ENCODE peak calls at places on chromosomes 16 and 17, in four cellular contexts. J is fibroblast of mammary gland, M is SJSA1, D is NCI-H1105 treated with DMSO at 0.1 percent for 48 hours. X is an unnamed sample.

GRCh38 chr17:78374631-78375274 is 3.7 kb upstream of the PGS1 start:
- DNase-seq in M (peak), J (peak), D (no peak), X (peak)

GRCh38 chr17:39617446-39618251 is 9.1 kb upstream of the PPP1R1B start:
- DNase-seq in J (peak), M (peak), D (peak), X (no peak)

GRCh38 chr16:70695351-70696070 is 9.7 kb upstream of the MTSS2 start:
- DNase-seq in M (no peak), D (no peak), J (no peak), X (no peak)

GRCh38 chr17:8924595-8924994 is 40.9 kb downstream of the PIK3R5 start:
- DNase-seq in D (no peak), J (no peak), M (no peak), X (no peak)

GRCh38 chr17:50693041-50693682 is 14.6 kb downstream of the ANKRD40 start:
- DNase-seq in J (no peak), D (no peak), M (no peak), X (no peak)

GRCh38 chr17:68238488-68238887 is 9.4 kb upstream of the AMZ2 start:
- DNase-seq in D (no peak), J (no peak), M (no peak), X (no peak)

GRCh38 chr17:13230350-13230900 is 212.6 kb upstream of the ELAC2 start:
- DNase-seq in J (no peak), D (no peak), M (no peak), X (no peak)

GRCh38 chr17:50009282-50009681 is 14.3 kb upstream of the DLX3 start:
- DNase-seq in M (no peak), D (no peak), J (no peak), X (no peak)

GRCh38 chr17:9021158-9021984 is at the start of gene NTN1:
- DNase-seq in D (peak), J (peak), M (peak), X (peak)

GRCh38 chr17:75909051-75909811 is 4.5 kb upstream of the MRPL38 start:
- DNase-seq in M (no peak), J (no peak), D (peak), X (no peak)

GRCh38 chr17:15920758-15921239 is 24.1 kb upstream of the ADORA2B start:
- DNase-seq in M (peak), J (peak), D (no peak), X (no peak)

GRCh38 chr17:58316260-58316960 is 12.2 kb downstream of the TSPOAP1 start:
- DNase-seq in J (no peak), D (no peak), M (peak), X (peak)

GRCh38 chr16:19808061-19808621 is 76.5 kb downstream of the GPRC5B start:
- DNase-seq in J (no peak), M (peak), D (no peak), X (no peak)

GRCh38 chr17:59234631-59235030 is 14.3 kb downstream of the GDPD1 start:
- DNase-seq in J (no peak), D (no peak), M (no peak), X (no peak)

GRCh38 chr16:84184775-84185174 is 2.1 kb downstream of the TAF1C start:
- DNase-seq in J (no peak), M (no peak), D (no peak), X (no peak)

GRCh38 chr16:66569131-66569530 is 2.9 kb downstream of the CMTM1 start:
- DNase-seq in M (no peak), D (no peak), J (peak), X (no peak)

GRCh38 chr16:63169100-63169499 is 1132.9 kb upstream of the CDH8 start:
- DNase-seq in D (no peak), J (no peak), M (no peak), X (no peak)

GRCh38 chr17:31052187-31052889 is 42.4 kb upstream of the NF1 start:
- DNase-seq in M (peak), D (no peak), J (peak), X (peak)

GRCh38 chr17:4928881-4929280 is 3.2 kb upstream of the GP1BA start:
- DNase-seq in J (no peak), M (no peak), D (no peak), X (no peak)

GRCh38 chr16:68645494-68646388 is 631 bp downstream of the CDH3 start:
- DNase-seq in M (no peak), J (no peak), D (peak), X (peak)

GRCh38 chr16:81513204-81514040 is 68.8 kb downstream of the CMIP start:
- DNase-seq in M (peak), J (peak), D (no peak), X (peak)

GRCh38 chr17:75652934-75653549 is 13.9 kb downstream of the RECQL5 start:
- DNase-seq in J (peak), D (peak), M (no peak), X (peak)

GRCh38 chr17:19342611-19343255 is 19.8 kb downstream of the B9D1 start:
- DNase-seq in M (no peak), D (no peak), J (no peak), X (peak)

GRCh38 chr17:47705536-47706481 is 11.8 kb downstream of the TBKBP1 start:
- DNase-seq in J (no peak), D (no peak), M (no peak), X (no peak)

GRCh38 chr16:20904507-20905079 is 4.0 kb downstream of the LYRM1 start:
- DNase-seq in D (no peak), J (peak), M (no peak), X (no peak)

GRCh38 chr17:27840688-27841087 is 40.4 kb upstream of the NOS2 start:
- DNase-seq in D (no peak), J (no peak), M (no peak), X (no peak)

GRCh38 chr16:19114359-19115147 is 789 bp downstream of the ITPRIPL2 start:
- DNase-seq in J (peak), M (peak), D (no peak), X (peak)

GRCh38 chr17:39631403-39631802 is 4.7 kb downstream of the PPP1R1B start:
- DNase-seq in M (no peak), D (no peak), J (no peak), X (peak)

GRCh38 chr17:59827721-59828477 is 64.8 kb downstream of the TUBD1 start:
- DNase-seq in J (no peak), M (no peak), D (no peak), X (no peak)

GRCh38 chr16:49280022-49280741 is 1.5 kb downstream of the CBLN1 start:
- DNase-seq in J (no peak), M (no peak), D (peak), X (peak)

GRCh38 chr16:22189473-22190168 is 16.5 kb upstream of the EEF2K start:
- DNase-seq in J (peak), D (no peak), M (no peak), X (peak)

GRCh38 chr16:2205104-2205966 is at the start of gene MLST8:
- DNase-seq in M (peak), D (peak), J (peak), X (peak)

GRCh38 chr17:46020023-46020735 is 21.1 kb downstream of the STH start:
- DNase-seq in M (no peak), J (no peak), D (no peak), X (no peak)

GRCh38 chr17:16304832-16305231 is 48.4 kb downstream of the CENPV start:
- DNase-seq in D (peak), M (no peak), J (peak), X (peak)

X was measured in H9.